ENCODE peak calls at places on chromosomes 13 and 19, in seven cellular contexts. W, A, Z, V, G, F and E are unnamed samples.

GRCh38 chr19:34976611-34977010 is 12.6 kb upstream of the ZNF792 start:
- DNase-seq in W (no peak), G (peak; percentile 59), V (no peak), F (no peak), A (no peak), Z (no peak), E (no peak)

GRCh38 chr13:80379245-80379644 is 38.3 kb upstream of the SPRY2 start:
- DNase-seq in A (no peak), V (no peak), Z (no peak), G (peak; percentile 49), F (no peak), W (no peak), E (no peak)

GRCh38 chr13:74133657-74134201 is 475 bp downstream of the KLF12 start:
- DNase-seq in V (peak; percentile 86), A (peak; percentile 76), W (peak; percentile 92), Z (peak; percentile 85), G (peak; percentile 75), F (peak; percentile 54), E (peak; percentile 71)

GRCh38 chr13:114010401-114011101 is 36.7 kb upstream of the C13orf46 start:
- DNase-seq in F (no peak), V (no peak), G (no peak), W (no peak), A (no peak), Z (no peak), E (no peak)

GRCh38 chr13:31945202-31945978 is 86.2 kb upstream of the FRY start:
- DNase-seq in F (no peak), G (peak; percentile 10), Z (peak; percentile 30), W (no peak), A (peak; percentile 58), V (peak; percentile 55), E (no peak)

GRCh38 chr13:66965146-66965545 is 265.0 kb downstream of the PCDH9 start:
- DNase-seq in V (no peak), W (no peak), A (no peak), Z (no peak), G (no peak), F (no peak), E (no peak)

GRCh38 chr13:91381371-91381770 is 17.1 kb upstream of the GPC5 start:
- DNase-seq in A (no peak), W (no peak), G (peak; percentile 27), Z (no peak), F (no peak), V (no peak), E (no peak)

GRCh38 chr13:81916471-81916870 is 1575.5 kb upstream of the SPRY2 start:
- DNase-seq in G (no peak), W (no peak), F (no peak), V (no peak), Z (no peak), A (no peak), E (no peak)

GRCh38 chr19:15292847-15293582 is 39.3 kb downstream of the BRD4 start:
- DNase-seq in V (no peak), G (no peak), F (no peak), W (no peak), A (no peak), Z (no peak), E (no peak)

GRCh38 chr19:4652075-4652474 is 12.8 kb downstream of the TNFAIP8L1 start:
- DNase-seq in F (no peak), G (no peak), Z (no peak), A (no peak), V (no peak), W (no peak), E (no peak)

GRCh38 chr13:73072501-73072900 is 13.7 kb downstream of the KLF5 start:
- DNase-seq in Z (no peak), F (no peak), V (no peak), W (no peak), A (no peak), G (no peak), E (no peak)

GRCh38 chr13:110683203-110683883 is 22.6 kb downstream of the CARS2 start:
- DNase-seq in W (no peak), A (no peak), V (peak; percentile 37), F (no peak), G (peak; percentile 49), Z (no peak), E (no peak)

GRCh38 chr19:38317104-38317612 is 1.4 kb upstream of the YIF1B start:
- DNase-seq in G (no peak), F (no peak), V (no peak), W (no peak), Z (no peak), A (no peak), E (peak; percentile 7)

GRCh38 chr19:8526345-8527062 is 12.5 kb upstream of the ZNF414 start:
- DNase-seq in F (peak; percentile 77), G (peak; percentile 86), Z (peak; percentile 92), A (peak; percentile 92), W (peak; percentile 78), V (peak; percentile 95), E (peak; percentile 59)
- H3K27ac ChIP-seq in F (no peak overlapping the region), G (peak overlapping the region; percentile 92), Z (peak overlapping the region; percentile 96), A (peak overlapping the region; percentile 97), W (peak overlapping the region; percentile 93), V (no peak overlapping the region), E (peak overlapping the region; percentile 67)

GRCh38 chr19:33260628-33261418 is 35.2 kb upstream of the SLC7A10 start:
- DNase-seq in A (no peak), W (no peak), G (no peak), F (no peak), Z (no peak), V (no peak), E (no peak)
- H3K27ac ChIP-seq in A (no peak overlapping the region), W (no peak overlapping the region), G (no peak overlapping the region), F (no peak overlapping the region), Z (no peak overlapping the region), V (no peak overlapping the region), E (no peak overlapping the region)

GRCh38 chr19:843836-844299 is 3.1 kb downstream of the PRTN3 start:
- DNase-seq in A (no peak), Z (no peak), F (no peak), G (no peak), V (no peak), W (no peak), E (no peak)
- H3K27ac ChIP-seq in A (no peak overlapping the region), Z (no peak overlapping the region), F (no peak overlapping the region), G (peak overlapping the region; percentile 85), V (no peak overlapping the region), W (no peak overlapping the region), E (no peak overlapping the region)

GRCh38 chr13:25177012-25177411 is 4.9 kb upstream of the AMER2 start:
- DNase-seq in V (no peak), G (no peak), A (no peak), W (no peak), Z (no peak), F (no peak), E (peak; percentile 24)

GRCh38 chr13:25177636-25178035 is 5.5 kb upstream of the AMER2 start:
- DNase-seq in G (no peak), Z (no peak), F (no peak), V (no peak), A (no peak), W (no peak), E (no peak)

GRCh38 chr13:25174304-25174703 is 2.2 kb upstream of the AMER2 start:
- DNase-seq in A (no peak), W (no peak), G (no peak), F (no peak), V (no peak), Z (no peak), E (no peak)

GRCh38 chr13:25175026-25175425 is 2.9 kb upstream of the AMER2 start:
- DNase-seq in F (no peak), Z (no peak), A (no peak), G (no peak), V (no peak), W (no peak), E (no peak)

DNA sequence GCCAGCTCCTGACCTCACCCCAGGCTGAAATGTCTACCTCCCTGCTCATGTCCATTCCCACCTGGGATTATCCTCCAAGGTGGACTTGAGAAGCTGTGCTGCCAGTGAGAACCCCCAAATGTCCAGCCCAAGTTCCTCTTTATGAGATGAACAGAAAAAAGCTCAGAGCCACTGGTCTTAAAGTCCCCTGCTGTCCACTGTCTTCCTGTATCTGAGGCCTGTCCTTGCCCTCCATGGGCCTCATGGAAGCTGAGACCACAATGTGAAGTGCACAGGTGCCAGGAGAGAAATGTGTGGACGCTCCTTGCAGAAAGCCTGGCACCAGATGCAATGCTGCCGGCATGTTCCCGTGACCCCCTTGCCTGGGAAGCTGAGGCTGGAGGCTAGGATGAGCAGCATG is 3.3 kb upstream of the AMER2 start:
- DNase-seq in V (no peak), Z (no peak), A (no peak), W (no peak), F (no peak), G (no peak), E (no peak)
- H3K27ac ChIP-seq in V (no peak overlapping the region), Z (no peak overlapping the region), A (no peak overlapping the region), W (no peak overlapping the region), F (no peak overlapping the region), G (no peak overlapping the region), E (peak overlapping the region; percentile 72)

GRCh38 chr13:45298206-45298505 is 42.8 kb downstream of the TPT1 start:
- DNase-seq in G (no peak), V (no peak), W (no peak), Z (no peak), F (no peak), A (no peak), E (no peak)
- H3K27ac ChIP-seq in G (no peak overlapping the region), V (no peak overlapping the region), W (no peak overlapping the region), Z (no peak overlapping the region), F (no peak overlapping the region), A (no peak overlapping the region), E (no peak overlapping the region)

GRCh38 chr13:71252191-71252704 is 614.8 kb downstream of the DACH1 start:
- DNase-seq in F (no peak), Z (no peak), G (no peak), A (no peak), V (no peak), W (no peak), E (no peak)
- H3K27ac ChIP-seq in F (no peak overlapping the region), Z (no peak overlapping the region), G (no peak overlapping the region), A (no peak overlapping the region), V (no peak overlapping the region), W (no peak overlapping the region), E (no peak overlapping the region)

DNA sequence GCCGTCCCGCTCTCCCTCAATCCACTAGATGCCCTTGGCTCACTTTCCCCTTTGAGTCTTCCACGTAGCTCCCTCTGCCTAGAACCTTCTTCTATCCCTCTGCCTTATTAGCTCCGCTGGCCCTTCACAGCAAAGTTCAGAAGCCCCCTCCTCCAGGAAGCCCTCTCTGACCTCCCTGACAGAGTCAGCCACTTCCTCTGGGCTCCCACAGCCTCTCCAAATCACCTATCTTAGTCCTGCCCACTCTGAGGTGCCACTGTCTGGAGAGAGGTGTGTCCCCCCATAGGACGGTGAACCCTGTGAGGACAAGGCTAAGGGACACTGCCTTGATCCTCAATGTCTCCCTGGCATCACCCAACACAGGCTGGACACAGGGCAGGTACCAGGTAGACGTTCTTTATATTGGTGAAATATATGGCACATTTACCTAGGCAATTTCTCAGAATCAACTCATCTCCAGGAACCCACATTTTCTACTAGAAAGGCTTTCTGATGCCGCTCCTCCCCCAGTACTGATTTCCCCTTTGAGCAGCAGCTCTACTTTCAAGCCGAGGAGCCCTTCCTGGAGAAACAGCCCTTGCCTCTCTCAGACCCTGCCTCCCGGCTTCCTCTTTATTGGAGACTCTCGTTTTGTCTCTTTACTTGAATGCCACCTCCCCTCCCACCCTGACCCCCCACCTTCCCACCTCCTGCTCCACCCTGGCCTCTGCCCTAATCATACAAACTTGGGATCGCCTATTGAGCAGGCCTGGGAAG is 3.4 kb upstream of the TGFB1 start:
- DNase-seq in Z (no peak), G (no peak), A (no peak), F (no peak), W (no peak), V (no peak), E (no peak)
- H3K27ac ChIP-seq in Z (no peak overlapping the region), G (no peak overlapping the region), A (no peak overlapping the region), F (no peak overlapping the region), W (no peak overlapping the region), V (no peak overlapping the region), E (no peak overlapping the region)